ENCODE peak calls at places on chromosomes 11 and 22, in ten cellular contexts. W, E, B, V, X, S, L, M, A and G are unnamed samples.

GRCh38 chr22:49081261-49081666 is 746.4 kb downstream of the BRD1 start:
- DNase-seq in X (no peak), L (no peak), V (no peak), A (no peak), B (no peak), S (peak), E (no peak), M (no peak), W (no peak), G (peak)

GRCh38 chr11:61516675-61517516 is 8.3 kb downstream of the LRRC10B start:
- DNase-seq in A (peak), V (no peak), B (peak), W (peak), E (no peak), M (no peak), S (no peak), L (peak), X (no peak), G (peak)

GRCh38 chr22:49492308-49492707 is 335.4 kb downstream of the BRD1 start:
- DNase-seq in A (no peak), L (no peak), S (no peak), V (no peak), X (no peak), W (no peak), E (no peak), M (no peak), B (no peak), G (no peak)

GRCh38 chr11:18011633-18012313 is 1.1 kb downstream of the SERGEF start:
- DNase-seq in M (no peak), A (no peak), S (no peak), X (no peak), W (no peak), L (no peak), V (no peak), E (no peak), B (no peak), G (no peak)

GRCh38 chr11:94650756-94651155 is 83.6 kb downstream of the PIWIL4 start:
- DNase-seq in E (no peak), X (no peak), L (no peak), A (no peak), V (peak), S (peak), B (no peak), M (no peak), W (no peak), G (no peak)

GRCh38 chr11:16240687-16241086 is 115.7 kb downstream of the SOX6 start:
- DNase-seq in W (no peak), B (no peak), M (no peak), E (no peak), A (no peak), V (no peak), S (no peak), X (no peak), L (no peak), G (no peak)

GRCh38 chr22:30502153-30502552 is 3.3 kb downstream of the SEC14L4 start:
- DNase-seq in V (no peak), L (no peak), W (no peak), E (no peak), S (no peak), X (no peak), B (no peak), M (no peak), A (no peak), G (no peak)

GRCh38 chr11:18608373-18608772 is 8.8 kb downstream of the MISFA start:
- DNase-seq in L (no peak), V (no peak), X (no peak), E (no peak), A (no peak), S (no peak), M (no peak), B (no peak), W (no peak), G (no peak)

GRCh38 chr22:33023119-33023827 is 34.9 kb downstream of the SYN3 start:
- DNase-seq in W (no peak), V (no peak), B (no peak), X (no peak), S (no peak), L (no peak), E (no peak), M (no peak), A (no peak), G (no peak)